ENCODE peak calls at places on chromosomes 4 and X, in nine cellular contexts. E, H, D, T, P, J, Q, C and V are unnamed samples.

GRCh38 chr4:38161208-38162113 is 201.3 kb downstream of the PTTG2 start:
- ATAC-seq in E (no peak), H (peak), D (no peak), T (no peak), P (peak), J (peak), Q (no peak), C (no peak), V (no peak)

GRCh38 chr4:128323401-128323800 is 35.8 kb upstream of the PGRMC2 start:
- ATAC-seq in E (no peak), H (no peak), D (no peak), T (no peak), P (no peak), J (no peak), Q (no peak), C (no peak), V (no peak)

GRCh38 chr4:37528161-37528560 is 158.0 kb downstream of the RELL1 start:
- ATAC-seq in E (no peak), H (no peak), D (no peak), T (peak), P (peak), J (no peak), Q (no peak), C (no peak), V (no peak)

GRCh38 chr4:8703857-8704495 is 111.4 kb downstream of the CPZ start:
- ATAC-seq in E (no peak), H (no peak), D (no peak), T (no peak), P (no peak), J (no peak), Q (no peak), C (no peak), V (no peak)

GRCh38 chr4:112975567-112976355 is 73.7 kb upstream of the ANK2 start:
- ATAC-seq in E (no peak), H (no peak), D (no peak), T (no peak), P (no peak), J (no peak), Q (no peak), C (no peak), V (no peak)

GRCh38 chrX:20060961-20061868 is 55.5 kb downstream of the MAP7D2 start:
- ATAC-seq in E (peak), H (no peak), D (no peak), T (no peak), P (no peak), J (peak), Q (no peak), C (no peak), V (peak)

GRCh38 chrX:21700289-21700688 is 42.2 kb upstream of the KLHL34 start:
- ATAC-seq in E (no peak), H (no peak), D (no peak), T (no peak), P (no peak), J (no peak), Q (no peak), C (no peak), V (no peak)

GRCh38 chr4:140928880-140929279 is 172.7 kb upstream of the TBC1D9 start:
- ATAC-seq in E (no peak), H (no peak), D (no peak), T (no peak), P (no peak), J (no peak), Q (peak), C (no peak), V (no peak)